ENCODE peak calls at places on chromosomes 1 and 21, in five cellular contexts. J, C, N, Y and E are unnamed samples.

GRCh38 chr1:228868731-228869024 is 133.4 kb downstream of the RHOU start:
- DNase-seq in J (no peak), C (no peak), Y (no peak), N (no peak), E (no peak)

GRCh38 chr1:198497326-198498220 is 42.9 kb downstream of the ATP6V1G3 start:
- DNase-seq in N (no peak), J (peak), C (no peak), Y (no peak), E (no peak)

GRCh38 chr1:58779837-58780585 is 3.8 kb downstream of the JUN start:
- DNase-seq in C (no peak), N (peak), Y (no peak), J (peak), E (no peak)

GRCh38 chr1:22043175-22043769 is 9.2 kb upstream of the CDC42 start:
- DNase-seq in J (no peak), C (no peak), N (no peak), Y (no peak), E (no peak)

GRCh38 chr1:194114288-194114687 is 927.9 kb upstream of the B3GALT2 start:
- DNase-seq in Y (no peak), C (no peak), J (no peak), N (no peak), E (no peak)

GRCh38 chr1:201191723-201192477 is 1.3 kb downstream of the IGFN1 start:
- DNase-seq in C (no peak), Y (no peak), J (peak), N (peak), E (no peak)

GRCh38 chr1:160400646-160401486 is 502 bp downstream of the VANGL2 start:
- DNase-seq in N (no peak), C (no peak), Y (no peak), J (no peak), E (peak)

GRCh38 chr21:42356680-42357079 is 5.9 kb upstream of the TFF2 start:
- DNase-seq in J (no peak), Y (no peak), N (no peak), C (no peak), E (no peak)

GRCh38 chr1:166616206-166616605 is 223.1 kb upstream of the POGK start:
- DNase-seq in N (no peak), C (no peak), Y (no peak), J (no peak), E (no peak)

GRCh38 chr1:173258484-173259264 is 51.5 kb upstream of the TNFSF4 start:
- DNase-seq in C (no peak), J (no peak), N (no peak), Y (no peak), E (no peak)

GRCh38 chr21:26082549-26082948 is 88.0 kb downstream of the APP start:
- DNase-seq in J (no peak), N (no peak), Y (no peak), C (no peak), E (no peak)

GRCh38 chr1:247487057-247487456 is 29.2 kb upstream of the OR2B11 start:
- DNase-seq in C (peak), J (peak), Y (peak), N (peak), E (peak)

GRCh38 chr1:165116732-165117131 is 239.8 kb downstream of the LMX1A start:
- DNase-seq in Y (no peak), J (peak), N (peak), C (no peak), E (no peak)
- TF ChIP-seq SMC3 in Y (no peak), J (no peak), N (no peak), C (no peak), E (no peak)

GRCh38 chr1:242017580-242018233 is 18.8 kb upstream of the MAP1LC3C start:
- DNase-seq in C (no peak), J (peak), N (peak), Y (peak), E (peak)
- TF ChIP-seq SMC3 in C (peak), J (peak), N (peak), Y (peak), E (peak)

DNA sequence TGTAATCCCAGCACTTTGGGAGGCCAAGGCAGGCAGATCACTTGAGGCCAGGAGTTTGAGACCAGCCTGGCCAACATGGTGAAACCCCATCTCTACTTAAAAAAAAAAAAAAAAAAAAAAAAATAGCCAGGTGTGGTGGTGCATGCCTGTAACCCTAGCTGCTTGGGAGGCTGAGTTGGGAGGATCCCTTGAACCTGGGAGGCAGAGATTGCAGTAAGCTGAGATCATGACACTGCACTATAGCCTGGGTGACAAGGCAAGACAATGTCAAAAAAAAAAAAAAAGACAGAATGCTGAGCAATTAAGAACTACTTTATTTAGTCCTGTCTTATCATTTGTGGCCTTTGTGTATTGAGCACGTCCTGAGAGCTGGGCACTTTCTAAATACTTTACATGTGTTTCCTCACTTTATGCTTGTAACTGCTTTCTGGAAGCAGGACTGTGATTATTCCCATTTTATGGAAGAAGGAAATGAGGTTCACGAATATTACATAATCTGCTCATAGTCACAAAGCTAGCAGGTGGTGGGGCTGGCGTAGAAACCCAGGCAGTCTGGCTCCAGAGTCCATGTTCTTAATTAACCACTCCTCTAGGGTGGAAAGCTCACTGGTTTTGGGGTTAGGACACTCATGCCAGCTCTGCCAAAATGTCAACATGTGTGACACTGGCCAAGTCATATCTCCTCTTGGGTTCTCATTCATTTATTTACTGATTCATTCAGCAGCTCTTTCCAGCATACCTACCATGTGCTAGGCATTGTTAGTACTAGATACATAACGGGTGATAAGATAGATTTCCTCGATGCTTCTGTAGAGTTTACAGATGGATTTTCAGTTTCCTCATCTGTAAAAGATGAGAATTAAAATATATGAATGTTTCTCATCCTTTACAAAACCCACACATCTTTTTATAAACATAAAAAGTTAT is 57.7 kb downstream of the DDR2 start:
- DNase-seq in J (peak), N (no peak), Y (no peak), C (no peak), E (no peak)
- TF ChIP-seq SMC3 in J (no peak), N (no peak), Y (no peak), C (no peak), E (no peak)

GRCh38 chr1:18653922-18654321 is 23.3 kb downstream of the PAX7 start:
- DNase-seq in J (no peak), C (no peak), N (no peak), Y (no peak), E (no peak)

GRCh38 chr1:18653375-18653774 is 22.7 kb downstream of the PAX7 start:
- DNase-seq in N (no peak), C (no peak), J (no peak), Y (no peak), E (no peak)

GRCh38 chr1:18654599-18654998 is 24.0 kb downstream of the PAX7 start:
- DNase-seq in C (no peak), N (no peak), J (no peak), Y (no peak), E (no peak)

GRCh38 chr1:18651727-18652126 is 21.1 kb downstream of the PAX7 start:
- DNase-seq in Y (no peak), N (no peak), C (no peak), J (no peak), E (no peak)

GRCh38 chr1:18652791-18653190 is 22.1 kb downstream of the PAX7 start:
- DNase-seq in J (no peak), N (no peak), Y (no peak), C (no peak), E (no peak)
- TF ChIP-seq SMC3 in J (no peak), N (no peak), Y (no peak), C (no peak), E (no peak)

GRCh38 chr1:1023700-1024099 is 3.8 kb downstream of the AGRN start:
- DNase-seq in J (no peak), C (no peak), Y (no peak), N (no peak), E (no peak)
- TF ChIP-seq SMC3 in J (no peak), C (no peak), Y (no peak), N (no peak), E (no peak)